ENCODE peak calls at places on chromosomes 7 and 10, in five cellular contexts. T is BJ; P is DMS53; S is activated naive CD4-positive, alpha-beta T cell; U is stimulated activated naive CD4-positive, alpha-beta T cell. B is an unnamed sample.

GRCh38 chr7:138797715-138798320 is at the start of the genes ATP6V0A4 and TMEM213:
- DNase-seq in T (no peak), S (no peak), P (peak), U (no peak), B (no peak)

GRCh38 chr7:11592699-11593098 is 239.3 kb downstream of the THSD7A start:
- DNase-seq in U (no peak), T (no peak), S (no peak), P (peak), B (no peak)

GRCh38 chr7:1662101-1662500 is 8.0 kb upstream of the ELFN1 start:
- DNase-seq in T (no peak), P (no peak), S (no peak), U (no peak), B (no peak)

GRCh38 chr7:20330797-20331230 is at the start of gene ITGB8:
- DNase-seq in U (no peak), S (no peak), T (no peak), P (peak), B (peak)

GRCh38 chr10:88986549-88987242 is 3.9 kb upstream of the FAS start:
- DNase-seq in P (peak), U (no peak), T (no peak), S (no peak), B (no peak)

GRCh38 chr10:123356799-123357198 is 202.6 kb downstream of the BUB3 start:
- DNase-seq in T (no peak), S (no peak), P (no peak), U (no peak), B (no peak)

GRCh38 chr10:119217937-119218579 is 10.7 kb downstream of the GRK5 start:
- DNase-seq in S (no peak), U (peak), T (no peak), P (no peak), B (no peak)

GRCh38 chr7:138958026-138958956 is 22.9 kb downstream of the KIAA1549 start:
- DNase-seq in P (no peak), U (no peak), S (no peak), T (no peak), B (no peak)

GRCh38 chr7:22430457-22430856 is 69.5 kb downstream of the STEAP1B start:
- DNase-seq in S (no peak), T (peak), U (no peak), P (no peak), B (no peak)

B was measured in NCI-H1930.